ENCODE peak calls at places on chromosomes 11 and 22, in five cellular contexts. O is upper lobe of right lung, Y is kidney, B is hepatocyte, G is tibial artery. T is an unnamed sample.

GRCh38 chr11:128284634-128285033 is 302.7 kb downstream of the ETS1 start:
- DNase-seq in O (no peak), Y (no peak), B (no peak), G (no peak), T (no peak)

GRCh38 chr11:69801513-69802335 is 17.5 kb downstream of the FGF3 start:
- DNase-seq in O (no peak), Y (no peak), B (peak; percentile 48), G (no peak), T (no peak)

GRCh38 chr11:9574556-9574805 is 1.0 kb downstream of the WEE1 start:
- DNase-seq in O (peak; percentile 72), Y (peak; percentile 78), B (no peak), G (peak; percentile 75), T (no peak)

GRCh38 chr11:112042161-112042960 is 17.2 kb downstream of the DLAT start:
- DNase-seq in O (no peak), Y (no peak), B (no peak), G (no peak), T (no peak)

GRCh38 chr11:60647087-60647486 is 52.3 kb upstream of the MS4A8 start:
- DNase-seq in O (no peak), Y (no peak), B (no peak), G (peak; percentile 65), T (no peak)

GRCh38 chr11:62535802-62536201 is 10.8 kb downstream of the AHNAK start:
- DNase-seq in O (no peak), Y (no peak), B (no peak), G (no peak), T (no peak)

GRCh38 chr11:83666149-83666548 is 380.0 kb upstream of the CCDC90B start:
- DNase-seq in O (no peak), Y (no peak), B (no peak), G (no peak), T (no peak)

GRCh38 chr11:17392872-17393271 is 4.4 kb upstream of the KCNJ11 start:
- DNase-seq in O (no peak), Y (no peak), B (no peak), G (no peak), T (no peak)

GRCh38 chr22:37193629-37194191 is 5.7 kb upstream of the C1QTNF6 start:
- DNase-seq in O (no peak), Y (peak; percentile 6), B (no peak), G (no peak), T (no peak)

GRCh38 chr11:118206612-118207031 is 18.2 kb downstream of the JAML start:
- DNase-seq in O (no peak), Y (no peak), B (no peak), G (no peak), T (no peak)
- H3K27ac ChIP-seq in O (peak overlapping the region; percentile 49), Y (no peak overlapping the region), B (peak overlapping the region; percentile 63), G (no peak overlapping the region), T (no peak overlapping the region)

GRCh38 chr11:2643746-2644145 is 56.0 kb downstream of the KCNQ1OT1 start:
- DNase-seq in O (no peak), Y (no peak), B (no peak), G (no peak), T (no peak)
- H3K4me3 ChIP-seq in O (no peak overlapping the region), Y (no peak overlapping the region), B (no peak overlapping the region), G (no peak overlapping the region), T (no peak overlapping the region)

GRCh38 chr11:33540946-33541915 is 159.4 kb downstream of the C11orf91 start:
- DNase-seq in O (no peak), Y (no peak), B (no peak), G (no peak), T (peak; percentile 57)

GRCh38 chr11:33542921-33543320 is 157.7 kb downstream of the C11orf91 start:
- DNase-seq in O (peak; percentile 73), Y (no peak), B (peak; percentile 63), G (no peak), T (peak; percentile 70)

GRCh38 chr11:33545941-33546340 is 154.7 kb downstream of the C11orf91 start:
- DNase-seq in O (no peak), Y (no peak), B (no peak), G (no peak), T (no peak)

GRCh38 chr11:33543823-33544222 is 156.8 kb downstream of the C11orf91 start:
- DNase-seq in O (no peak), Y (no peak), B (no peak), G (no peak), T (peak; percentile 68)

GRCh38 chr11:33544593-33545373 is 155.8 kb downstream of the C11orf91 start:
- DNase-seq in O (no peak), Y (peak; percentile 65), B (no peak), G (no peak), T (peak; percentile 85)
- H3K27ac ChIP-seq in O (no peak overlapping the region), Y (no peak overlapping the region), B (no peak overlapping the region), G (no peak overlapping the region), T (no peak overlapping the region)

GRCh38 chr22:17853066-17853465 is 78.8 kb upstream of the BID start:
- DNase-seq in O (no peak), Y (no peak), B (no peak), G (peak; percentile 81), T (no peak)

GRCh38 chr22:17846326-17846992 is 72.2 kb upstream of the BID start:
- DNase-seq in O (no peak), Y (no peak), B (no peak), G (peak; percentile 77), T (no peak)

GRCh38 chr22:17847360-17848078 is 73.2 kb upstream of the BID start:
- DNase-seq in O (no peak), Y (no peak), B (no peak), G (no peak), T (no peak)

GRCh38 chr22:17855891-17856290 is 81.6 kb upstream of the BID start:
- DNase-seq in O (no peak), Y (no peak), B (no peak), G (no peak), T (no peak)

GRCh38 chr22:17851754-17852153 is 77.5 kb upstream of the BID start:
- DNase-seq in O (no peak), Y (no peak), B (no peak), G (peak; percentile 90), T (no peak)
- H3K4me3 ChIP-seq in O (no peak overlapping the region), Y (no peak overlapping the region), B (no peak overlapping the region), G (no peak overlapping the region), T (no peak overlapping the region)

GRCh38 chr22:40418366-40419201 is 48.2 kb downstream of the SGSM3 start:
- DNase-seq in O (no peak), Y (peak; percentile 89), B (no peak), G (no peak), T (no peak)
- H3K27ac ChIP-seq in O (no peak overlapping the region), Y (no peak overlapping the region), B (no peak overlapping the region), G (no peak overlapping the region), T (no peak overlapping the region)

DNA sequence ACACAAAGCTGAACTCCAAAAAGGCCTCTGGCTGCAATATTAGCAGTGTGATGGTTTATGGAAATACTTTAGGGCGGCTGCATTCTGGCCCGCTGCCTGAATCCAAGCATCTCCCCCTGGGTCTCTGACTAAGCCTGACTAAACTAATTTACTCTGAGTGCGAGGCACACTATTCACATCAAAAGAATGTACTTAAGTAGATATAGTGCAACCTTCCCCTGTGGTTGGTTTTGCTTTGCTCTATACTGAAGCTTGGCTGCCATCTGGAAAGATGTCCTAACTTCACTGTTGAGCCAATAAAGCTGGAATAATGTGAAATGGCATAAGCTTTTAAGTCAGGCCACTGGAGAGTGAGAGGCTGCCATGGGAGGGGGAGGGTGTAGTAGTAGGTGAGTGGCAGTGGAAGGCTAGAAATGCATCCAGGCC is 321.6 kb downstream of the AASDHPPT start:
- DNase-seq in O (no peak), Y (peak; percentile 66), B (peak; percentile 74), G (peak; percentile 72), T (no peak)
- H3K4me3 ChIP-seq in O (no peak overlapping the region), Y (no peak overlapping the region), B (no peak overlapping the region), G (no peak overlapping the region), T (no peak overlapping the region)

T was measured in esophagus muscularis mucosa.